ENCODE peak calls at places on chromosomes 12 and 14, in six cellular contexts. N, B, M, D, Z and J are unnamed samples.

GRCh38 chr14:30355431-30355913 is 203.5 kb upstream of the G2E3 start:
- DNase-seq in D (no peak), N (no peak), B (no peak), M (no peak), Z (no peak), J (no peak)

GRCh38 chr12:25436206-25436912 is 116.7 kb downstream of the LMNTD1 start:
- DNase-seq in B (no peak), Z (no peak), M (peak; percentile 41), N (no peak), D (no peak), J (no peak)

GRCh38 chr14:24296341-24297157 is 3.0 kb downstream of the DHRS1 start:
- DNase-seq in M (peak; percentile 76), D (peak; percentile 88), N (peak; percentile 43), B (peak; percentile 76), Z (peak; percentile 73), J (peak; percentile 45)

GRCh38 chr14:73796881-73797539 is 54.6 kb upstream of the PTGR2 start:
- DNase-seq in B (no peak), N (no peak), M (no peak), D (peak; percentile 6), Z (no peak), J (no peak)

GRCh38 chr14:87785868-87786267 is 207.1 kb downstream of the GALC start:
- DNase-seq in D (no peak), B (no peak), N (no peak), Z (no peak), M (no peak), J (no peak)

GRCh38 chr14:77599894-77600293 is 16.5 kb downstream of the SPTLC2 start:
- DNase-seq in Z (no peak), D (no peak), M (no peak), N (no peak), B (no peak), J (no peak)

GRCh38 chr14:75484711-75485429 is 37.4 kb upstream of the BATF start:
- DNase-seq in N (no peak), D (no peak), B (no peak), Z (no peak), M (no peak), J (no peak)

GRCh38 chr14:31278883-31279282 is 71.3 kb upstream of the HECTD1 start:
- DNase-seq in D (no peak), N (no peak), B (no peak), Z (no peak), M (no peak), J (no peak)

GRCh38 chr14:63249112-63249511 is 44.9 kb downstream of the RHOJ start:
- DNase-seq in B (no peak), N (no peak), M (no peak), Z (no peak), D (no peak), J (no peak)

DNA sequence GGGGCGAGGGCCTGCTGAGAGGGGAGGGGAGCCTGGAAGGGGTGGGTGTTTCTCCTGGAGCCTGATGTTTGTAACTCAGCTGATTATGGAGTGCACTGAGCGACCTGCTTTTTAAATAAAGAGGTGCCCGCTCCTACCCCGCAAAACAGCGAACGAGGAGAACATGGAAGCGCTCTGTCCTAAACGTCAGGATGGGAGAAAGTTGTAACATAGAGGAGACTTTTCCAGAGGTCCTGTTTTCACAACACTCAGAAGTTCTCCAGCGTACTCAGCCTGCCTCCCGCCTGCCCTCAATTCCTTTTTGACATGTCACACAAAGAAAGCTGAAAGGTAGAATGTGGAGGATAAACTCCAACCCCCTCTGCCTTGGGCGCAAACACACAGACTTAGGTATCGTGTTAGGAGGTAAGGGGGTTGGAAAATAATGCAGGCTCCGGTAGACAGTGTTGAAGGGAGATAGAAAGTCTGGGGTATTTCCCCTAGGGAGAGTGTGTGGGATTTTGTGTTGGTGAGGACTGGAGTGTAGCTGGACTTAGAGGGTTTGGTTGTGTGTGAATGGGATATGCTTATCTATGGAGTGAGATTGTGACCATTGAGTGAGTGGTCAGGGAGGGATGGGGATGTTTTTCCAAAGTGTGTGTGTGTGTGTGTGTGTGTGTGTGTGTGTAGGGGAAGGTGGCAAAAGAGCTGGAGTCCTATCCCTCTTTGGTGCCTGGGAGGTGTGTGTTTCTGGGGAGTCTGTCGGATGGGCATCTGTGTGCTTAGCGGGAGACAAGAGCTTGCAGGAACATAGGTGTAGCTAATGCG is 2.1 kb downstream of the NTF3 start:
- DNase-seq in Z (no peak), M (no peak), D (no peak), N (no peak), B (no peak), J (no peak)
- H3K27me3 ChIP-seq in Z (peaks cover 47% of the 10 kb centered on the region), M (peaks cover 78% of the 10 kb centered on the region), D (peaks cover 39% of the 10 kb centered on the region), N (peaks cover 75% of the 10 kb centered on the region), B (peaks cover 54% of the 10 kb centered on the region), J (no peaks in the 10 kb centered on the region)

DNA sequence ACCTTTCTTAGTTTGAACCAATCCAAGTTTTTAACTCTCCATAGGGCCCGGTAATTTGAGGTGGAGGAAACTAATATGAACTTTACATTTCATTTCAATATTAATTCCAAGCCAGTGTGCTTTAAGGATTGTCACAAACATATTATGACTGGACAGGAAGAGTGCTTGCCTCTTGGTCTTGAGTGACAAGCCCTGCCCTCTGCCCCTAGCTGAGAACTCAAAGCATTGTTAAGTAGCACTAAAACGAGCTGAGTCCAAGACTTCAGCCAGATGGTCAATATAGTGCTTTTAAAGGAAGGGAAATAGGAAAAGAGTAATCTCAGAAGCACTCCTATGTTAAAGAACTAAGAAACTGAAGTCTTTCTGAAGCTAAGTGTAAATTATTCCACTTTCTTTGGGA is 17.1 kb downstream of the TRMT5 start:
- DNase-seq in N (no peak), D (no peak), Z (no peak), B (no peak), M (no peak), J (no peak)
- H3K4me1 ChIP-seq in N (no peaks in the 10 kb centered on the region), D (no peaks in the 10 kb centered on the region), Z (no peaks in the 10 kb centered on the region), B (no peaks in the 10 kb centered on the region), M (no peaks in the 10 kb centered on the region), J (no peaks in the 10 kb centered on the region)

DNA sequence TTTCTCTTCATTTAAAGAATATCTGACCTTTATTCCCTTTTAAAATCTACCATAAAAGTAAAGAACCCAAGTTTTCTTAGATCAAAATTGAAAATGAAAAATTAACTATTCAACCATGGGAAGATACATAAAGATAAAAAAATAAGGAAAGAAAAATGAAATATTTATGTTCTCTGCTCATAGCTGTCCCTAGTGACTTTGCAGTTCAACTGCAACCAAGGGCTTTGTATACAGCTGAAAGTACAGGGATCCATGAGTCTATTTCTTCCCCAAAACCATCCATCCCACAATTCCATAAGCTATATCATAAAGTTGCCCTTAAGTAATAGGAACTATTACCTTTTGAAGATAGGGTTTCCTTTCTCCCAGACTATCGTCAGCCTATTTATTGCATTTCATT is 113.1 kb downstream of the ITPR2 start:
- DNase-seq in D (no peak), N (no peak), B (no peak), Z (no peak), M (no peak), J (no peak)
- TF ChIP-seq CTCF in D (no peak), N (no peak), B (no peak), Z (no peak), M (peak; percentile 23), J (no peak)

GRCh38 chr12:132173135-132174014 is 29.1 kb downstream of the NOC4L start:
- DNase-seq in D (peak; percentile 45), N (peak; percentile 8), Z (peak; percentile 52), M (no peak), B (peak; percentile 54), J (no peak)

GRCh38 chr12:132171293-132171967 is 27.2 kb downstream of the NOC4L start:
- DNase-seq in B (peak; percentile 59), Z (peak; percentile 54), N (peak; percentile 11), D (peak; percentile 58), M (no peak), J (no peak)

GRCh38 chr12:132172619-132173018 is 28.4 kb downstream of the NOC4L start:
- DNase-seq in Z (no peak), D (peak; percentile 67), N (peak; percentile 5), M (no peak), B (peak; percentile 62), J (no peak)

GRCh38 chr12:132170637-132171292 is 26.5 kb downstream of the NOC4L start:
- DNase-seq in B (peak; percentile 74), M (peak; percentile 12), D (peak; percentile 67), Z (peak; percentile 60), N (peak; percentile 4), J (no peak)

GRCh38 chr12:132171968-132172521 is 27.8 kb downstream of the NOC4L start:
- DNase-seq in Z (peak; percentile 47), B (peak; percentile 51), M (no peak), D (peak; percentile 65), N (peak; percentile 5), J (no peak)
- H3K27me3 ChIP-seq in Z (peaks cover 16% of the 10 kb centered on the region), B (peaks cover under 1% of the 10 kb centered on the region), M (peaks cover 83% of the 10 kb centered on the region), D (peaks cover 57% of the 10 kb centered on the region), N (peaks cover 94% of the 10 kb centered on the region), J (peaks cover 21% of the 10 kb centered on the region)

DNA sequence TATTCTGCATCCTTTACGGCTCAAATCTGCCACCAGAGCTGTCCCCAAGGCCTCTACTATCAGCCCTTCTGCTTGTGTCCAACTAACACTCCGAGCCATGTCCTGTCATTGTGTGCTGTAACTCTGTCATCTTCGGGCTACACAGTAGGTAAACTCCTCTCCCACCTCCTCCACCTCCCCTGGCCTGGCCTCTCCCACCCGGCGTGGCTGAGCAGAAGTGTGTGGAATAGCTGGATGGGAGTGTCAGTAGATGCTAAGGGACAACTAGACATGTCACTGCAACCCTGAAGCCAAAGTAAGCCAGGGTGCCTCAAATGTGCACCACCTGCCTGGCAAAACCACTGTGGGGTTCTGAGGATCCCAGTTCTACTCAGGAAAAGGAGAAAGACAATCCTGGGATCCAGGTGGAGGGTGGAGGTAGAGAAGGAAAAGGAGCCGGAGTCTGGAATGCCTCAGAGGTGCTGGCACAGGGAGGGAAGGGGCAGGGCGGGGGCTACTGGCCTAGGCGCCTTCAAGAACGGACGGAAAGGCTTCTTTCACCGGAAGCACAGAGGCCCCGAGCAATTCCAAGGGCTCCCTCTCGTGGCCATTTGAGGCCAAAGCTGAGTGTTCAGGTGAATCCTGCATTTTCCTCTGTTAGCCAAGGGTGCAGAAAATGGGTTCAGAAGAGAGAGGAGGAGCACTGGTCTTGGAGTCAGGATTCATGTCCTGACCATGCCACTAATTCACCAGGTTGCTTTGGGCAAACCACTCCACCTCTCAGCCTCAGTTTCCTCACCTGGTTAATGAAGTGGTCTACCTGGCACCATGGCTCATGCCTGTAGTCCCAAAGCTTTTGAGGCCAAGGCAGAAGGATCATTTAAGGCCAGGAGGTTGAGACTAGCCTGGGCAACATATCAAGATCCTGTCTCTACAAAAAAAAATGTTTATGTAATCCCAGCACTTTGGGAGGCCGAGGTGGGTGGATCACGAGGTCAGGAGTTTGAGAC is 20.5 kb upstream of the FAM181A start:
- DNase-seq in Z (no peak), N (no peak), B (no peak), M (peak; percentile 81), D (peak; percentile 76), J (peak; percentile 78)
- H3K4me1 ChIP-seq in Z (no peaks in the 10 kb centered on the region), N (no peaks in the 10 kb centered on the region), B (no peaks in the 10 kb centered on the region), M (no peaks in the 10 kb centered on the region), D (no peaks in the 10 kb centered on the region), J (no peaks in the 10 kb centered on the region)